ENCODE peak calls at places on chromosomes 3 and 15, in seven cellular contexts. I, F, D, X, L, K and Y are unnamed samples.

GRCh38 chr15:23866832-23867231 is 179.7 kb upstream of the NDN start:
- DNase-seq in I (no peak), K (peak), L (no peak), F (no peak), D (no peak), X (no peak), Y (peak)

GRCh38 chr3:10467904-10468610 is 37.3 kb downstream of the ATP2B2 start:
- DNase-seq in D (no peak), L (no peak), X (no peak), F (no peak), I (no peak), K (no peak), Y (peak)

GRCh38 chr3:124584552-124585391 is 145.5 kb upstream of the UMPS start:
- DNase-seq in F (no peak), D (no peak), K (peak), I (no peak), L (no peak), X (peak), Y (peak)

GRCh38 chr15:60720084-60720483 is 241.1 kb upstream of the ICE2 start:
- DNase-seq in K (no peak), F (no peak), I (no peak), X (no peak), L (no peak), D (no peak), Y (no peak)

GRCh38 chr15:45114751-45115085 is 592 bp downstream of the DUOXA2 start:
- DNase-seq in D (no peak), I (no peak), F (no peak), L (no peak), K (no peak), X (no peak), Y (no peak)

GRCh38 chr3:4674216-4674615 is 181.1 kb downstream of the ITPR1 start:
- DNase-seq in D (no peak), X (no peak), I (no peak), K (peak), F (no peak), L (no peak), Y (no peak)

GRCh38 chr15:53869806-53870073 is 108.5 kb upstream of the UNC13C start:
- DNase-seq in X (no peak), F (no peak), I (no peak), D (no peak), L (no peak), K (no peak), Y (no peak)

GRCh38 chr3:177816667-177817208 is 619.5 kb upstream of the TBL1XR1 start:
- DNase-seq in I (no peak), F (peak), X (peak), K (peak), D (no peak), L (no peak), Y (peak)

GRCh38 chr3:119639494-119640350 is 20.7 kb downstream of the POPDC2 start:
- DNase-seq in L (no peak), F (no peak), K (no peak), D (no peak), X (peak), I (no peak), Y (no peak)

GRCh38 chr15:60005352-60006202 is 1.5 kb downstream of the FOXB1 start:
- DNase-seq in F (no peak), L (no peak), D (no peak), X (no peak), I (no peak), K (no peak), Y (no peak)

GRCh38 chr3:132211896-132212295 is 105.3 kb upstream of the ACP3 start:
- DNase-seq in I (no peak), L (no peak), F (no peak), X (no peak), D (no peak), K (peak), Y (no peak)

GRCh38 chr3:101223016-101223415 is 97.4 kb downstream of the IMPG2 start:
- DNase-seq in F (no peak), L (no peak), I (no peak), X (no peak), D (no peak), K (no peak), Y (no peak)

GRCh38 chr15:98893407-98893806 is 114.2 kb downstream of the PGPEP1L start:
- DNase-seq in F (no peak), K (no peak), L (no peak), I (no peak), X (no peak), D (no peak), Y (no peak)

GRCh38 chr3:10602769-10603768 is 97.7 kb upstream of the ATP2B2 start:
- DNase-seq in D (peak), L (no peak), X (no peak), I (no peak), K (no peak), F (no peak), Y (no peak)

GRCh38 chr15:37984368-37984767 is 49.9 kb downstream of the TMCO5A start:
- DNase-seq in I (no peak), K (no peak), L (no peak), X (no peak), F (peak), D (no peak), Y (no peak)

GRCh38 chr3:174430986-174431385 is 428.1 kb upstream of the NAALADL2 start:
- DNase-seq in I (no peak), L (no peak), K (no peak), D (no peak), X (no peak), F (no peak), Y (no peak)

GRCh38 chr3:15253023-15253697 is 47.1 kb downstream of the CAPN7 start:
- DNase-seq in X (no peak), L (no peak), F (no peak), I (no peak), K (no peak), D (no peak), Y (no peak)

GRCh38 chr3:170522171-170522570 is 63.7 kb downstream of the SLC7A14 start:
- DNase-seq in X (no peak), F (no peak), L (no peak), D (no peak), I (no peak), K (peak), Y (no peak)

GRCh38 chr15:69893863-69894262 is 203.9 kb downstream of the TLE3 start:
- DNase-seq in L (no peak), K (peak), I (no peak), X (peak), D (no peak), F (no peak), Y (no peak)

GRCh38 chr3:4825572-4826236 is 153.5 kb upstream of the BHLHE40 start:
- DNase-seq in L (no peak), D (no peak), I (no peak), F (no peak), X (peak), K (no peak), Y (no peak)

GRCh38 chr3:16148783-16149182 is 25.7 kb upstream of the GALNT15 start:
- DNase-seq in I (peak), K (peak), L (no peak), X (peak), D (no peak), F (no peak), Y (no peak)

GRCh38 chr3:89032331-89033063 is 74.9 kb upstream of the EPHA3 start:
- DNase-seq in X (peak), L (no peak), D (no peak), K (peak), I (no peak), F (peak), Y (no peak)

GRCh38 chr15:56982987-56983386 is 64.5 kb downstream of the TCF12 start:
- DNase-seq in D (no peak), X (no peak), K (no peak), L (peak), I (no peak), F (no peak), Y (no peak)

GRCh38 chr3:112582242-112582874 is 20.5 kb downstream of the SLC35A5 start:
- DNase-seq in I (no peak), F (peak), X (peak), D (no peak), K (peak), L (peak), Y (peak)

GRCh38 chr3:171847595-171848259 is 4.6 kb downstream of the TMEM212 start:
- DNase-seq in L (no peak), X (no peak), D (no peak), K (no peak), F (no peak), I (no peak), Y (no peak)

GRCh38 chr3:16134173-16134928 is 40.1 kb upstream of the GALNT15 start:
- DNase-seq in I (no peak), X (peak), F (no peak), L (no peak), D (no peak), K (peak), Y (no peak)

GRCh38 chr3:129112308-129113052 is 9.1 kb downstream of the RAB43 start:
- DNase-seq in D (peak), L (peak), F (no peak), I (peak), X (peak), K (peak), Y (no peak)

GRCh38 chr3:16415911-16416310 is 97.6 kb downstream of the RFTN1 start:
- DNase-seq in F (no peak), K (no peak), L (no peak), I (no peak), D (no peak), X (peak), Y (no peak)

GRCh38 chr3:132569153-132569552 is 27.9 kb upstream of the ACKR4 start:
- DNase-seq in D (no peak), K (no peak), L (peak), F (no peak), X (no peak), I (no peak), Y (no peak)

GRCh38 chr15:59191855-59192237 is 14.8 kb upstream of the LDHAL6B start:
- DNase-seq in I (peak), F (peak), D (no peak), K (peak), X (peak), L (peak), Y (peak)